ENCODE peak calls at places on chromosomes 16 and 17, in ten cellular contexts. One of them, this sample, is unnamed.

GRCh38 chr16:67013238-67013822 is 15.6 kb upstream of the CBFB start:
- DNase-seq in GM04503: no peak
- DNase-seq in AG20443: no peak
- DNase-seq in NCI-H510A: no peak
- DNase-seq in A549: no peak
- DNase-seq in fibroblast of mammary gland: no peak
- DNase-seq in CD8-positive, alpha-beta T cell: no peak
- DNase-seq in AG08395: no peak
- DNase-seq in stromal cell of bone marrow: no peak
- DNase-seq in heart left ventricle: no peak
- DNase-seq in this sample: no peak

GRCh38 chr16:35174006-35174405 is 1714.6 kb downstream of the TP53TG3F start:
- DNase-seq in GM04503: no peak
- DNase-seq in AG20443: peak
- DNase-seq in NCI-H510A: no peak
- DNase-seq in A549: no peak
- DNase-seq in fibroblast of mammary gland: no peak
- DNase-seq in CD8-positive, alpha-beta T cell: no peak
- DNase-seq in AG08395: no peak
- DNase-seq in stromal cell of bone marrow: no peak
- DNase-seq in heart left ventricle: no peak
- DNase-seq in this sample: no peak

GRCh38 chr16:252366-253337 is 18.0 kb downstream of the FAM234A start:
- DNase-seq in GM04503: no peak
- DNase-seq in AG20443: no peak
- DNase-seq in NCI-H510A: no peak
- DNase-seq in A549: no peak
- DNase-seq in fibroblast of mammary gland: no peak
- DNase-seq in CD8-positive, alpha-beta T cell: peak
- DNase-seq in AG08395: no peak
- DNase-seq in stromal cell of bone marrow: no peak
- DNase-seq in heart left ventricle: no peak
- DNase-seq in this sample: no peak

GRCh38 chr16:56830669-56831068 is 34.3 kb upstream of the SLC12A3 start:
- DNase-seq in GM04503: no peak
- DNase-seq in AG20443: peak
- DNase-seq in NCI-H510A: no peak
- DNase-seq in A549: no peak
- DNase-seq in fibroblast of mammary gland: peak
- DNase-seq in CD8-positive, alpha-beta T cell: no peak
- DNase-seq in AG08395: no peak
- DNase-seq in stromal cell of bone marrow: no peak
- DNase-seq in heart left ventricle: no peak
- DNase-seq in this sample: no peak

GRCh38 chr17:77801545-77802332 is 156.8 kb upstream of the TNRC6C start:
- DNase-seq in GM04503: no peak
- DNase-seq in AG20443: no peak
- DNase-seq in NCI-H510A: no peak
- DNase-seq in A549: no peak
- DNase-seq in fibroblast of mammary gland: no peak
- DNase-seq in CD8-positive, alpha-beta T cell: no peak
- DNase-seq in AG08395: no peak
- DNase-seq in stromal cell of bone marrow: no peak
- DNase-seq in heart left ventricle: no peak
- DNase-seq in this sample: no peak

GRCh38 chr17:74512624-74513084 is 18.6 kb downstream of the CD300LB start:
- DNase-seq in GM04503: no peak
- DNase-seq in AG20443: peak
- DNase-seq in NCI-H510A: no peak
- DNase-seq in A549: no peak
- DNase-seq in fibroblast of mammary gland: peak
- DNase-seq in CD8-positive, alpha-beta T cell: no peak
- DNase-seq in AG08395: peak
- DNase-seq in stromal cell of bone marrow: peak
- DNase-seq in heart left ventricle: no peak
- DNase-seq in this sample: no peak

GRCh38 chr16:54236761-54237160 is 49.8 kb downstream of the IRX3 start:
- DNase-seq in GM04503: peak
- DNase-seq in AG20443: no peak
- DNase-seq in NCI-H510A: no peak
- DNase-seq in A549: no peak
- DNase-seq in fibroblast of mammary gland: peak
- DNase-seq in CD8-positive, alpha-beta T cell: no peak
- DNase-seq in AG08395: peak
- DNase-seq in stromal cell of bone marrow: peak
- DNase-seq in heart left ventricle: no peak
- DNase-seq in this sample: no peak

GRCh38 chr17:27340990-27341595 is 47.2 kb downstream of the WSB1 start:
- DNase-seq in GM04503: no peak
- DNase-seq in AG20443: no peak
- DNase-seq in NCI-H510A: no peak
- DNase-seq in A549: no peak
- DNase-seq in fibroblast of mammary gland: no peak
- DNase-seq in CD8-positive, alpha-beta T cell: no peak
- DNase-seq in AG08395: no peak
- DNase-seq in stromal cell of bone marrow: no peak
- DNase-seq in heart left ventricle: no peak
- DNase-seq in this sample: peak

GRCh38 chr17:48127371-48128051 is 19.9 kb downstream of the SNX11 start:
- DNase-seq in GM04503: no peak
- DNase-seq in AG20443: peak
- DNase-seq in NCI-H510A: peak
- DNase-seq in A549: peak
- DNase-seq in fibroblast of mammary gland: no peak
- DNase-seq in CD8-positive, alpha-beta T cell: no peak
- DNase-seq in AG08395: peak
- DNase-seq in stromal cell of bone marrow: no peak
- DNase-seq in heart left ventricle: no peak
- DNase-seq in this sample: no peak

GRCh38 chr17:14871921-14872320 is 393.2 kb downstream of the PMP22 start:
- DNase-seq in GM04503: no peak
- DNase-seq in AG20443: peak
- DNase-seq in NCI-H510A: no peak
- DNase-seq in A549: no peak
- DNase-seq in fibroblast of mammary gland: peak
- DNase-seq in CD8-positive, alpha-beta T cell: no peak
- DNase-seq in AG08395: no peak
- DNase-seq in stromal cell of bone marrow: peak
- DNase-seq in heart left ventricle: no peak
- DNase-seq in this sample: no peak

GRCh38 chr17:35359396-35359795 is 14.0 kb downstream of the SLFN11 start:
- DNase-seq in GM04503: no peak
- DNase-seq in AG20443: no peak
- DNase-seq in NCI-H510A: no peak
- DNase-seq in A549: no peak
- DNase-seq in fibroblast of mammary gland: no peak
- DNase-seq in CD8-positive, alpha-beta T cell: no peak
- DNase-seq in AG08395: no peak
- DNase-seq in stromal cell of bone marrow: no peak
- DNase-seq in heart left ventricle: no peak
- DNase-seq in this sample: no peak

GRCh38 chr17:50946891-50947843 is 81.0 kb upstream of the TOB1 start:
- DNase-seq in GM04503: no peak
- DNase-seq in AG20443: no peak
- DNase-seq in NCI-H510A: no peak
- DNase-seq in A549: no peak
- DNase-seq in fibroblast of mammary gland: no peak
- DNase-seq in CD8-positive, alpha-beta T cell: no peak
- DNase-seq in AG08395: no peak
- DNase-seq in stromal cell of bone marrow: no peak
- DNase-seq in heart left ventricle: no peak
- DNase-seq in this sample: no peak

This sample was measured in NCI-H2029 treated with DMSO at 0.1 percent for 48 hours.